ENCODE peak calls at places on chromosomes 1 and 21, in ten cellular contexts. S is thoracic aorta, U is OCI-LY7, T is AG04450, L is fibroblast of pulmonary artery, I is fibroblast of lung, G is GM23338, Q is cardiac fibroblast, Z is psoas muscle, X is brain microvascular endothelial cell. N is an unnamed sample.
A peak's percentile ranks its signal among the peaks of the same experiment; 100 is the strongest.

GRCh38 chr21:17921579-17922530 is 102.7 kb upstream of the C21orf91 start:
- DNase-seq in S (no peak), U (no peak), T (peak; percentile 33), L (peak; percentile 87), I (peak; percentile 94), G (no peak), Q (peak; percentile 88), Z (no peak), X (peak; percentile 34), N (peak; percentile 91)

GRCh38 chr1:89757532-89757931 is 63.3 kb upstream of the LRRC8D start:
- DNase-seq in S (no peak), U (peak; percentile 69), T (no peak), L (peak; percentile 69), I (no peak), G (no peak), Q (peak; percentile 63), Z (no peak), X (no peak), N (no peak)

GRCh38 chr1:25135903-25136302 is 96.4 kb downstream of the SYF2 start:
- DNase-seq in S (no peak), U (no peak), T (no peak), L (no peak), I (no peak), G (no peak), Q (no peak), Z (no peak), X (no peak), N (no peak)

GRCh38 chr1:237927198-237927597 is 36.5 kb upstream of the ZP4 start:
- DNase-seq in S (no peak), U (no peak), T (no peak), L (no peak), I (no peak), G (no peak), Q (no peak), Z (no peak), X (no peak), N (no peak)

GRCh38 chr21:31374430-31374829 is 30.4 kb upstream of the TIAM1 start:
- DNase-seq in S (no peak), U (no peak), T (no peak), L (no peak), I (no peak), G (no peak), Q (no peak), Z (no peak), X (no peak), N (no peak)

GRCh38 chr1:56771717-56772116 is 47.5 kb downstream of the FYB2 start:
- DNase-seq in S (no peak), U (no peak), T (no peak), L (no peak), I (no peak), G (no peak), Q (no peak), Z (no peak), X (no peak), N (no peak)

GRCh38 chr21:43362928-43363314 is 64.0 kb downstream of the SIK1 start:
- DNase-seq in S (no peak), U (peak; percentile 25), T (no peak), L (no peak), I (peak; percentile 74), G (no peak), Q (no peak), Z (no peak), X (no peak), N (no peak)

GRCh38 chr21:29072873-29073221 is 601 bp downstream of the CCT8 start:
- DNase-seq in S (no peak), U (peak; percentile 50), T (no peak), L (peak; percentile 49), I (peak; percentile 37), G (peak; percentile 47), Q (peak; percentile 34), Z (no peak), X (peak; percentile 47), N (peak; percentile 48)

GRCh38 chr1:198908995-198909394 is 270.2 kb downstream of the PTPRC start:
- DNase-seq in S (no peak), U (no peak), T (no peak), L (no peak), I (no peak), G (no peak), Q (no peak), Z (no peak), X (no peak), N (peak; percentile 59)

GRCh38 chr1:178633068-178633467 is 92.0 kb upstream of the RALGPS2 start:
- DNase-seq in S (no peak), U (no peak), T (peak; percentile 60), L (peak; percentile 30), I (peak; percentile 98), G (no peak), Q (no peak), Z (no peak), X (peak; percentile 78), N (peak; percentile 60)

GRCh38 chr1:65009724-65010420 is 43.5 kb upstream of the JAK1 start:
- DNase-seq in S (no peak), U (no peak), T (no peak), L (no peak), I (no peak), G (no peak), Q (no peak), Z (no peak), X (no peak), N (no peak)

GRCh38 chr1:245085508-245086095 is 69.2 kb upstream of the KIF26B start:
- DNase-seq in S (no peak), U (no peak), T (peak; percentile 90), L (peak; percentile 91), I (peak; percentile 99), G (no peak), Q (peak; percentile 89), Z (no peak), X (peak; percentile 95), N (peak; percentile 97)

GRCh38 chr21:41973427-41973831 is 19.6 kb upstream of the C2CD2 start:
- DNase-seq in S (no peak), U (no peak), T (no peak), L (no peak), I (no peak), G (no peak), Q (no peak), Z (no peak), X (no peak), N (no peak)

GRCh38 chr21:38773108-38774061 is 32.3 kb upstream of the ETS2 start:
- DNase-seq in S (peak; percentile 46), U (no peak), T (peak; percentile 93), L (peak; percentile 95), I (peak; percentile 97), G (no peak), Q (peak; percentile 92), Z (no peak), X (peak; percentile 95), N (peak; percentile 97)

GRCh38 chr1:110463695-110464094 is 12.7 kb downstream of the PROK1 start:
- DNase-seq in S (no peak), U (no peak), T (peak; percentile 51), L (no peak), I (peak; percentile 39), G (no peak), Q (no peak), Z (no peak), X (no peak), N (no peak)

GRCh38 chr1:201348211-201348566 is 29.3 kb downstream of the TNNT2 start:
- DNase-seq in S (no peak), U (peak; percentile 49), T (peak; percentile 27), L (peak; percentile 55), I (peak; percentile 35), G (peak; percentile 92), Q (peak; percentile 43), Z (no peak), X (peak; percentile 45), N (peak; percentile 35)

GRCh38 chr1:211476200-211476849 is 15.6 kb downstream of the RD3 start:
- DNase-seq in S (peak; percentile 49), U (peak; percentile 77), T (peak; percentile 38), L (peak; percentile 81), I (peak; percentile 53), G (peak; percentile 87), Q (peak; percentile 80), Z (peak; percentile 67), X (peak; percentile 78), N (peak; percentile 72)

GRCh38 chr1:243287652-243288051 is 31.8 kb downstream of the SDCCAG8 start:
- DNase-seq in S (no peak), U (peak; percentile 29), T (peak; percentile 37), L (peak; percentile 88), I (peak; percentile 96), G (no peak), Q (peak; percentile 86), Z (no peak), X (peak; percentile 69), N (peak; percentile 77)

GRCh38 chr1:155082301-155082940 is 3.8 kb downstream of the EFNA3 start:
- DNase-seq in S (no peak), U (no peak), T (no peak), L (no peak), I (no peak), G (no peak), Q (no peak), Z (no peak), X (no peak), N (no peak)
- H3K4me3 ChIP-seq in S (peak overlapping the region; percentile 48), U (no peak overlapping the region), T (no peak overlapping the region), L (no peak overlapping the region), I (no peak overlapping the region), G (peak overlapping the region; percentile 83), Q (no peak overlapping the region), Z (peak overlapping the region; percentile 64), X (no peak overlapping the region), N (no peak overlapping the region)

GRCh38 chr1:155050560-155051341 is at the start of gene ADAM15:
- DNase-seq in S (no peak), U (peak; percentile 86), T (no peak), L (peak; percentile 56), I (peak; percentile 56), G (peak; percentile 93), Q (peak; percentile 69), Z (peak; percentile 93), X (peak; percentile 46), N (peak; percentile 60)
- H3K4me3 ChIP-seq in S (peak within 1 kb of the TSS; percentile 92), U (peak within 1 kb of the TSS; percentile 91), T (peak within 1 kb of the TSS; percentile 73), L (peak within 1 kb of the TSS; percentile 70), I (peak within 1 kb of the TSS; percentile 72), G (peak within 1 kb of the TSS; percentile 90), Q (peak within 1 kb of the TSS; percentile 81), Z (peak within 1 kb of the TSS; percentile 88), X (peak within 1 kb of the TSS; percentile 67), N (peak within 1 kb of the TSS; percentile 76)

DNA sequence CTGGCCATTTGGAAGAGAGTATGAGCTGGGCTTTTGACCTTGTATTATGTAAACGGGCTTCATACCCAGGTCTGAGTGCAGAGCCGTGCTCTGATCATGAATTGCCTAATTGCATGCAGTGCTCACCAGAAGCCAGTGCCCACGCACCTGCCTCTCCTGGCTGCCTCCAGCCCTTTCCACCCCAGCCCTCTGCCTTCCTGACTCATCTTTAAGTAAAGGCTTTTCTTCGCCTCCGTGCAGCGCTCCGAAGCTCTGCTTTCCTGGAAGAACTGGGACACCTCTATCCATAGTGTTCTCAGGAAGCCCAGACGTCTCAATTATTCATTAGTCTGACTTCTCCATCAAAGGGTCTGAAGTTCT is 413.7 kb downstream of the PTPRU start:
- DNase-seq in S (no peak), U (no peak), T (no peak), L (no peak), I (no peak), G (no peak), Q (no peak), Z (no peak), X (no peak), N (no peak)
- H3K4me3 ChIP-seq in S (no peak overlapping the region), U (no peak overlapping the region), T (no peak overlapping the region), L (no peak overlapping the region), I (no peak overlapping the region), G (no peak overlapping the region), Q (no peak overlapping the region), Z (no peak overlapping the region), X (no peak overlapping the region), N (no peak overlapping the region)

DNA sequence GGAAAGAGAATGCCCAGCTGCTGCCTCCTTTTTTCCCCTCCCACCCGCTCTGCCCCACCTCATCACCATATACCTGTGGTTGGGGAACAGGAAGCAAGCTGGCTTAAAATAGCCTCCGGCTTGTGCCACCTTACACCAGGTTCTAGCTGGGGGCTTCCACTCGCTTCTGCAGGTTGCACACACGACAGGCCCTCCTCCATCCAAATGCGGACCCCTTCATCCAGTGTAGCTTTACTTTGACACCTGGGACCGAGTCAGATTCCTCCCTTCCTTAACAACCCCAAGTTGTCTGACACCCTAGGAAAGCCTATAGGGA is 14.6 kb downstream of the BLACAT1 start:
- DNase-seq in S (no peak), U (no peak), T (no peak), L (no peak), I (no peak), G (no peak), Q (no peak), Z (no peak), X (no peak), N (no peak)
- H3K4me3 ChIP-seq in S (no peak overlapping the region), U (peak overlapping the region; percentile 47), T (no peak overlapping the region), L (no peak overlapping the region), I (no peak overlapping the region), G (peak overlapping the region; percentile 20), Q (no peak overlapping the region), Z (no peak overlapping the region), X (no peak overlapping the region), N (no peak overlapping the region)